ENCODE peak calls at places on chromosomes 4 and X, in seven cellular contexts. K is kidney, U is lower leg skin, P is AG09309, T is transverse colon, B is ovary, A is HCT116. Z is an unnamed sample.

GRCh38 chr4:171162478-171162877 is 650.7 kb upstream of the GALNTL6 start:
- DNase-seq in K (no peak), U (no peak), P (no peak), T (no peak), B (no peak), A (no peak), Z (no peak)

GRCh38 chr4:1233641-1234277 is 15.2 kb downstream of the CTBP1 start:
- DNase-seq in K (peak), U (no peak), P (no peak), T (no peak), B (peak), A (no peak), Z (no peak)

GRCh38 chrX:11499076-11500044 is 166.4 kb downstream of the ARHGAP6 start:
- DNase-seq in K (no peak), U (no peak), P (peak), T (no peak), B (no peak), A (no peak), Z (peak)

GRCh38 chr4:85127653-85128052 is 161.2 kb upstream of the WDFY3 start:
- DNase-seq in K (no peak), U (no peak), P (no peak), T (no peak), B (no peak), A (peak), Z (no peak)

GRCh38 chr4:181819951-181820350 is 423.3 kb upstream of the TENM3 start:
- DNase-seq in K (no peak), U (no peak), P (no peak), T (no peak), B (no peak), A (no peak), Z (no peak)

GRCh38 chr4:159090255-159090654 is 12.6 kb upstream of the RAPGEF2 start:
- DNase-seq in K (no peak), U (no peak), P (no peak), T (no peak), B (no peak), A (no peak), Z (no peak)

GRCh38 chr4:5137927-5138326 is 86.6 kb downstream of the STK32B start:
- DNase-seq in K (no peak), U (no peak), P (no peak), T (no peak), B (no peak), A (no peak), Z (peak)

GRCh38 chrX:130125090-130125489 is 14.8 kb upstream of the ELF4 start:
- DNase-seq in K (no peak), U (peak), P (no peak), T (peak), B (no peak), A (no peak), Z (no peak)

GRCh38 chr4:137755033-137755471 is 222.8 kb upstream of the PCDH18 start:
- DNase-seq in K (no peak), U (no peak), P (peak), T (no peak), B (no peak), A (peak), Z (peak)

GRCh38 chrX:153600032-153600373 is 1.1 kb upstream of the CCNQ start:
- DNase-seq in K (no peak), U (no peak), P (no peak), T (no peak), B (no peak), A (no peak), Z (no peak)

GRCh38 chr4:118869808-118870342 is 18.8 kb upstream of the SYNPO2 start:
- DNase-seq in K (no peak), U (no peak), P (no peak), T (no peak), B (no peak), A (no peak), Z (no peak)

GRCh38 chrX:88416002-88416401 is 331.0 kb upstream of the CPXCR1 start:
- DNase-seq in K (no peak), U (no peak), P (no peak), T (no peak), B (no peak), A (no peak), Z (no peak)

GRCh38 chrX:115452256-115452655 is 108.7 kb upstream of the PLS3 start:
- DNase-seq in K (no peak), U (no peak), P (no peak), T (no peak), B (no peak), A (no peak), Z (no peak)

GRCh38 chr4:27278615-27279014 is 418.0 kb downstream of the STIM2 start:
- DNase-seq in K (no peak), U (no peak), P (peak), T (no peak), B (no peak), A (no peak), Z (no peak)

GRCh38 chr4:145564540-145564939 is 54.6 kb upstream of the MMAA start:
- DNase-seq in K (no peak), U (no peak), P (no peak), T (no peak), B (no peak), A (no peak), Z (no peak)

GRCh38 chr4:182325848-182326255 is 82.7 kb downstream of the TENM3 start:
- DNase-seq in K (no peak), U (no peak), P (no peak), T (no peak), B (peak), A (no peak), Z (no peak)

GRCh38 chr4:172143605-172144314 is 330.6 kb downstream of the GALNTL6 start:
- DNase-seq in K (no peak), U (no peak), P (no peak), T (no peak), B (no peak), A (no peak), Z (no peak)

GRCh38 chrX:21932277-21932996 is 8.1 kb upstream of the SMS start:
- DNase-seq in K (no peak), U (peak), P (peak), T (no peak), B (no peak), A (no peak), Z (no peak)

GRCh38 chr4:140675599-140676231 is 80.5 kb downstream of the TBC1D9 start:
- DNase-seq in K (no peak), U (no peak), P (no peak), T (no peak), B (no peak), A (no peak), Z (no peak)

GRCh38 chr4:138401330-138401729 is 159.2 kb upstream of the SLC7A11 start:
- DNase-seq in K (peak), U (no peak), P (no peak), T (no peak), B (peak), A (no peak), Z (no peak)

GRCh38 chr4:108596389-108596788 is 24.0 kb upstream of the RPL34 start:
- DNase-seq in K (no peak), U (no peak), P (no peak), T (no peak), B (no peak), A (no peak), Z (no peak)

DNA sequence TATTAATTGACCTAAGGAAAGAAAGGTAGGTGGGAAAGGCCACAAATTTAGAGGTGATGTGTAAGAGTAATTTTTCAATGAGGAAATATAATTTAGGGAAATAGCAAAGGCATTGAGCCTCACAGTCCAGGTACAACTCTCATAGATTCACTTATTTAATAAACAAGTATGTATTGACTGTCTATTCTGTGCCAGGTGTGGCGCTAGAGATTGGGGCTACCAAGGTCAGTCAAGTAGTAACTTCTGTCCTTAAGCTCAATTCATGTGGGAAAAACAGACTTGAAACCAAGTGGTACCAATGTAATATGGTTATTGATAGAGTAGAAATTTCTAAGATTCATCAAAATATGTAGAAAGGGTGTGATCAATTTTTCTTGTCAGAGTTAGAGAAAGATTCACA is 257.5 kb downstream of the C4orf33 start:
- DNase-seq in K (no peak), U (no peak), P (no peak), T (no peak), B (no peak), A (no peak), Z (no peak)
- H3K4me3 ChIP-seq in K (no peak), U (no peak), P (no peak), T (no peak), B (no peak), A (no peak), Z (no peak)

GRCh38 chr4:105495667-105496066 is 21.8 kb upstream of the PPA2 start:
- DNase-seq in K (no peak), U (no peak), P (no peak), T (no peak), B (no peak), A (no peak), Z (no peak)

DNA sequence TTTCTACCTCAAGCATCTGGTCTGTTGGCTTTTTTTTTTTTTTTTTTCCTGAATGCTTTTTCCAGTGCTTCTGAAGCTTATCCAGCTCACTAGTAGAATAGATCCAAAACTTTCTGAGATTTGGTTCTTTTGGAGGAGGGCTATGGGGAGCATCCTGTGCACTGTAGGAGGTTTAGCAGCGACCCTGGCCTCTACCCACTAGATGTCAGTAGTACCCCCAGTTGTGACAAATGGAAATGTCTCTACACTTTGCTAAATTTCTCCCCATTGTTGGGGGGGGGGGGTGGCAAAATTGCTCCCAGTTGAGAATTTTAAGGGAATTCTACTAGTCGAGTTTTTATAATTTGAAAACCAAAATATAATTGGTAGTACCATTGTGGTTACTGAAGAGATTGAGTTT is 23.0 kb upstream of the PPA2 start:
- DNase-seq in K (no peak), U (no peak), P (no peak), T (no peak), B (no peak), A (no peak), Z (no peak)
- TF ChIP-seq CTCF in K (peak), U (no peak), P (no peak), T (no peak), B (no peak), A (peak), Z (no peak)

GRCh38 chrX:68692651-68693050 is 45.2 kb downstream of the STARD8 start:
- DNase-seq in K (no peak), U (no peak), P (no peak), T (no peak), B (no peak), A (no peak), Z (no peak)
- H3K4me3 ChIP-seq in K (no peak), U (no peak), P (no peak), T (no peak), B (no peak), A (no peak), Z (no peak)

GRCh38 chr4:81405900-81406401 is 65.8 kb downstream of the RASGEF1B start:
- DNase-seq in K (no peak), U (no peak), P (peak), T (peak), B (no peak), A (peak), Z (peak)
- TF ChIP-seq CTCF in K (peak), U (no peak), P (peak), T (peak), B (peak), A (peak), Z (peak)

GRCh38 chrX:68995780-68996551 is 167.1 kb downstream of the EFNB1 start:
- DNase-seq in K (peak), U (no peak), P (no peak), T (peak), B (peak), A (no peak), Z (no peak)

GRCh38 chrX:68998716-68999115 is 166.5 kb downstream of the PJA1 start:
- DNase-seq in K (no peak), U (no peak), P (no peak), T (peak), B (no peak), A (no peak), Z (no peak)

GRCh38 chrX:68999351-68999750 is 165.9 kb downstream of the PJA1 start:
- DNase-seq in K (no peak), U (no peak), P (no peak), T (no peak), B (no peak), A (peak), Z (no peak)

GRCh38 chrX:68997461-68997860 is 167.8 kb downstream of the PJA1 start:
- DNase-seq in K (no peak), U (no peak), P (no peak), T (no peak), B (no peak), A (no peak), Z (no peak)

GRCh38 chrX:68997911-68998310 is 167.3 kb downstream of the PJA1 start:
- DNase-seq in K (peak), U (no peak), P (no peak), T (peak), B (peak), A (no peak), Z (no peak)
- H3K4me3 ChIP-seq in K (no peak), U (no peak), P (no peak), T (no peak), B (no peak), A (no peak), Z (no peak)

GRCh38 chr4:17173300-17173699 is 274.9 kb upstream of the LDB2 start:
- DNase-seq in K (no peak), U (no peak), P (no peak), T (no peak), B (no peak), A (no peak), Z (no peak)
- TF ChIP-seq CTCF in K (peak), U (no peak), P (no peak), T (no peak), B (no peak), A (peak), Z (peak)

DNA sequence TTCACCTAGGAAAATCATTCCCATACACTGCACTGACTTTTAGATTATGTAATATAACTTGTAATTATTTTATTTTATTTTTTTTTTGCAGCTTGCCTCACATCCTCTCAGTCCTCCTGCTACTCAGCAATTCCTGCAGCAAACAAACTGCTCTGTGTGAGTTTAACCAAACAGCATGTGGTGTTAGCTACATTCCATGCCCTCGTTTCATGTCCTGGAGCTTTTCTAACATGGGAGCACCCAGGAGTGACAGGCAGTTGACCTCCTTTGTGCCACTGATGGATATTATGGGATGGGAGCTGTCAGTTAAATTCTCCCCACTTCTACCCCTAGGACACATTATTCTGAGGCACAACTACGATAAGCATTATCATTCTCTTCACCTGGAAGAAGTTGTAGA is 24.8 kb downstream of the CXCL1 start:
- DNase-seq in K (no peak), U (no peak), P (no peak), T (no peak), B (no peak), A (no peak), Z (no peak)
- H3K4me3 ChIP-seq in K (no peak), U (no peak), P (no peak), T (no peak), B (no peak), A (no peak), Z (no peak)

Z was measured in AG04449.